ENCODE peak calls at places on chromosome X, in nine cellular contexts. One of them, this sample, is unnamed.

GRCh38 chrX:131649741-131650140 is 105.9 kb downstream of the OR13H1 start:
- DNase-seq in foreskin fibroblast: no peak
- DNase-seq in CD4-positive, alpha-beta T cell: no peak
- DNase-seq in Calu3: no peak
- DNase-seq in GM23338: no peak
- DNase-seq in tibial artery: no peak
- DNase-seq in OCI-LY7: no peak
- DNase-seq in cardiac fibroblast: no peak
- DNase-seq in endothelial cell: no peak
- DNase-seq in this sample: no peak

GRCh38 chrX:355329-356050 is 31.2 kb downstream of the PPP2R3B start:
- DNase-seq in GM23338: no peak
- DNase-seq in foreskin fibroblast: no peak
- DNase-seq in endothelial cell: no peak
- DNase-seq in CD4-positive, alpha-beta T cell: no peak
- DNase-seq in OCI-LY7: no peak
- DNase-seq in cardiac fibroblast: no peak
- DNase-seq in Calu3: no peak
- DNase-seq in tibial artery: peak; percentile 29
- DNase-seq in this sample: no peak

GRCh38 chrX:42530027-42530426 is 247.9 kb downstream of the PPP1R2C start:
- DNase-seq in CD4-positive, alpha-beta T cell: no peak
- DNase-seq in tibial artery: no peak
- DNase-seq in OCI-LY7: no peak
- DNase-seq in Calu3: peak; percentile 5
- DNase-seq in endothelial cell: no peak
- DNase-seq in cardiac fibroblast: peak; percentile 6
- DNase-seq in foreskin fibroblast: peak; percentile 66
- DNase-seq in GM23338: peak; percentile 32
- DNase-seq in this sample: no peak

GRCh38 chrX:19750028-19750786 is 137.2 kb downstream of the SH3KBP1 start:
- DNase-seq in tibial artery: no peak
- DNase-seq in endothelial cell: no peak
- DNase-seq in CD4-positive, alpha-beta T cell: no peak
- DNase-seq in OCI-LY7: no peak
- DNase-seq in foreskin fibroblast: no peak
- DNase-seq in GM23338: no peak
- DNase-seq in Calu3: peak; percentile 31
- DNase-seq in cardiac fibroblast: no peak
- DNase-seq in this sample: no peak

GRCh38 chrX:41621236-41621651 is 67.5 kb upstream of the GPR34 start:
- DNase-seq in endothelial cell: no peak
- DNase-seq in CD4-positive, alpha-beta T cell: no peak
- DNase-seq in foreskin fibroblast: no peak
- DNase-seq in cardiac fibroblast: peak; percentile 48
- DNase-seq in GM23338: peak; percentile 41
- DNase-seq in tibial artery: no peak
- DNase-seq in Calu3: peak; percentile 62
- DNase-seq in OCI-LY7: no peak
- DNase-seq in this sample: peak; percentile 13

GRCh38 chrX:67523002-67523711 is 20.7 kb upstream of the AR start:
- DNase-seq in endothelial cell: no peak
- DNase-seq in CD4-positive, alpha-beta T cell: no peak
- DNase-seq in GM23338: no peak
- DNase-seq in cardiac fibroblast: no peak
- DNase-seq in OCI-LY7: no peak
- DNase-seq in tibial artery: no peak
- DNase-seq in Calu3: no peak
- DNase-seq in foreskin fibroblast: no peak
- DNase-seq in this sample: no peak

GRCh38 chrX:82232679-82233078 is 1030.8 kb downstream of the SH3BGRL start:
- DNase-seq in GM23338: no peak
- DNase-seq in CD4-positive, alpha-beta T cell: no peak
- DNase-seq in cardiac fibroblast: no peak
- DNase-seq in tibial artery: no peak
- DNase-seq in endothelial cell: no peak
- DNase-seq in OCI-LY7: no peak
- DNase-seq in foreskin fibroblast: no peak
- DNase-seq in Calu3: no peak
- DNase-seq in this sample: no peak

GRCh38 chrX:17617794-17618193 is 119.5 kb upstream of the SCML1 start:
- DNase-seq in tibial artery: no peak
- DNase-seq in cardiac fibroblast: no peak
- DNase-seq in GM23338: no peak
- DNase-seq in CD4-positive, alpha-beta T cell: no peak
- DNase-seq in Calu3: no peak
- DNase-seq in foreskin fibroblast: peak; percentile 24
- DNase-seq in endothelial cell: no peak
- DNase-seq in OCI-LY7: no peak
- DNase-seq in this sample: no peak

GRCh38 chrX:13090261-13091110 is 46.1 kb upstream of the FAM9C start:
- DNase-seq in tibial artery: no peak
- DNase-seq in foreskin fibroblast: peak; percentile 45
- DNase-seq in cardiac fibroblast: peak; percentile 50
- DNase-seq in Calu3: no peak
- DNase-seq in GM23338: no peak
- DNase-seq in endothelial cell: no peak
- DNase-seq in OCI-LY7: peak; percentile 23
- DNase-seq in CD4-positive, alpha-beta T cell: no peak
- DNase-seq in this sample: no peak

GRCh38 chrX:40987413-40987812 is 97.8 kb upstream of the USP9X start:
- DNase-seq in foreskin fibroblast: no peak
- DNase-seq in GM23338: peak; percentile 30
- DNase-seq in CD4-positive, alpha-beta T cell: no peak
- DNase-seq in tibial artery: no peak
- DNase-seq in Calu3: no peak
- DNase-seq in endothelial cell: no peak
- DNase-seq in cardiac fibroblast: no peak
- DNase-seq in OCI-LY7: no peak
- DNase-seq in this sample: no peak

GRCh38 chrX:19739683-19740082 is 147.7 kb downstream of the SH3KBP1 start:
- DNase-seq in CD4-positive, alpha-beta T cell: peak; percentile 20
- DNase-seq in cardiac fibroblast: peak; percentile 67
- DNase-seq in OCI-LY7: peak; percentile 58
- DNase-seq in GM23338: peak; percentile 67
- DNase-seq in foreskin fibroblast: peak; percentile 82
- DNase-seq in Calu3: peak; percentile 76
- DNase-seq in tibial artery: peak; percentile 69
- DNase-seq in endothelial cell: peak; percentile 56
- DNase-seq in this sample: peak; percentile 72

GRCh38 chrX:53284684-53285447 is 3.5 kb upstream of the IQSEC2 start:
- DNase-seq in foreskin fibroblast: peak; percentile 69
- DNase-seq in Calu3: peak; percentile 70
- DNase-seq in tibial artery: no peak
- DNase-seq in endothelial cell: peak; percentile 58
- DNase-seq in OCI-LY7: peak; percentile 39
- DNase-seq in CD4-positive, alpha-beta T cell: peak; percentile 23
- DNase-seq in cardiac fibroblast: peak; percentile 44
- DNase-seq in GM23338: peak; percentile 68
- DNase-seq in this sample: no peak

GRCh38 chrX:40085086-40085551 is 12.6 kb downstream of the BCOR start:
- DNase-seq in Calu3: peak; percentile 38
- DNase-seq in tibial artery: no peak
- DNase-seq in cardiac fibroblast: peak; percentile 89
- DNase-seq in GM23338: no peak
- DNase-seq in CD4-positive, alpha-beta T cell: no peak
- DNase-seq in foreskin fibroblast: peak; percentile 80
- DNase-seq in endothelial cell: no peak
- DNase-seq in OCI-LY7: no peak
- DNase-seq in this sample: peak; percentile 79

DNA sequence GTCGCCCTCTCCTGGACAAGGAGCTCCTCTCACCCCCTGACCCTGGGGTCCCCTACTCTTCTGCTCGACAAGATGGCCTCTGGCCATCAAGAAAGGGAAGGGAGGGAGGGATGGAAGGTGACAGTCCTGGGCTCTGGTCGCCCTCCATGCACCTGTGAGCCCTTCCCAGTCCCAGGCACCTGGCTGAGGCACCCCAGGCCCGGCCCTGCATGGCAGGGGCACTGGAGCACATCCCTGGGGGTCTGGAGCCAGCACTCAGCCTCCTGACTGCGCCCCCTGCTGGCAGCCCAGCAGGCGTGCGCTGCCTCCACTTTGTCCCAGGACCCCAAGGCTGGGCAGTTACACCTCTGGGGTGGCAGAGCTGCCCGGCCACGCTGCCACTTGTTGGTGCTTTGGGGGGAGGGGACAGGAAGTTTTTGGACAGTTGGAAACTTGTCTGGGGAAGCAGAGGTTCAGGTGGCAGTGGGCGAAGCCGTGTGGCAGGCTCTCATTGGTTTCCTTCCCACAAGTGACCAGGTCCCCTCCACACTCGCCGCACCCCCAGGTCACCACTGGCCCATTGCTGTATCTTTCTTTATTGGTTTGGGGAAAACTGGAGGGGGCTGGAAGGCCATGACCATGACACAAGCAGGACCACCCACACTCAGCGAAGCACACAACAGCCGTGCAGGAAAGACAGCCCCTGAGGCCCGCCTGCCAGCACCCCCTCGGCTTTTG is 4.3 kb downstream of the PNCK start:
- DNase-seq in Calu3: peak; percentile 31
- DNase-seq in cardiac fibroblast: peak; percentile 23
- DNase-seq in foreskin fibroblast: peak; percentile 25
- DNase-seq in endothelial cell: peak; percentile 60
- DNase-seq in OCI-LY7: peak; percentile 46
- DNase-seq in CD4-positive, alpha-beta T cell: peak; percentile 28
- DNase-seq in GM23338: no peak
- DNase-seq in tibial artery: no peak
- DNase-seq in this sample: no peak
- TF ChIP-seq CTCF in Calu3: peak; percentile 81
- TF ChIP-seq CTCF in cardiac fibroblast: peak; percentile 73
- TF ChIP-seq CTCF in foreskin fibroblast: peak; percentile 63
- TF ChIP-seq CTCF in endothelial cell: peak; percentile 87
- TF ChIP-seq CTCF in OCI-LY7: peak; percentile 81
- TF ChIP-seq CTCF in CD4-positive, alpha-beta T cell: peak; percentile 74
- TF ChIP-seq CTCF in GM23338: peak; percentile 73
- TF ChIP-seq CTCF in tibial artery: peak; percentile 49
- TF ChIP-seq CTCF in this sample: peak; percentile 87

GRCh38 chrX:1914606-1915365 is 299.9 kb downstream of the ASMT start:
- DNase-seq in GM23338: peak; percentile 47
- DNase-seq in tibial artery: peak; percentile 51
- DNase-seq in cardiac fibroblast: no peak
- DNase-seq in CD4-positive, alpha-beta T cell: no peak
- DNase-seq in foreskin fibroblast: no peak
- DNase-seq in endothelial cell: no peak
- DNase-seq in OCI-LY7: no peak
- DNase-seq in Calu3: no peak
- DNase-seq in this sample: no peak
- TF ChIP-seq CTCF in GM23338: no peak
- TF ChIP-seq CTCF in tibial artery: no peak
- TF ChIP-seq CTCF in cardiac fibroblast: no peak
- TF ChIP-seq CTCF in CD4-positive, alpha-beta T cell: no peak
- TF ChIP-seq CTCF in foreskin fibroblast: no peak
- TF ChIP-seq CTCF in endothelial cell: no peak
- TF ChIP-seq CTCF in OCI-LY7: no peak
- TF ChIP-seq CTCF in Calu3: no peak
- TF ChIP-seq CTCF in this sample: no peak

DNA sequence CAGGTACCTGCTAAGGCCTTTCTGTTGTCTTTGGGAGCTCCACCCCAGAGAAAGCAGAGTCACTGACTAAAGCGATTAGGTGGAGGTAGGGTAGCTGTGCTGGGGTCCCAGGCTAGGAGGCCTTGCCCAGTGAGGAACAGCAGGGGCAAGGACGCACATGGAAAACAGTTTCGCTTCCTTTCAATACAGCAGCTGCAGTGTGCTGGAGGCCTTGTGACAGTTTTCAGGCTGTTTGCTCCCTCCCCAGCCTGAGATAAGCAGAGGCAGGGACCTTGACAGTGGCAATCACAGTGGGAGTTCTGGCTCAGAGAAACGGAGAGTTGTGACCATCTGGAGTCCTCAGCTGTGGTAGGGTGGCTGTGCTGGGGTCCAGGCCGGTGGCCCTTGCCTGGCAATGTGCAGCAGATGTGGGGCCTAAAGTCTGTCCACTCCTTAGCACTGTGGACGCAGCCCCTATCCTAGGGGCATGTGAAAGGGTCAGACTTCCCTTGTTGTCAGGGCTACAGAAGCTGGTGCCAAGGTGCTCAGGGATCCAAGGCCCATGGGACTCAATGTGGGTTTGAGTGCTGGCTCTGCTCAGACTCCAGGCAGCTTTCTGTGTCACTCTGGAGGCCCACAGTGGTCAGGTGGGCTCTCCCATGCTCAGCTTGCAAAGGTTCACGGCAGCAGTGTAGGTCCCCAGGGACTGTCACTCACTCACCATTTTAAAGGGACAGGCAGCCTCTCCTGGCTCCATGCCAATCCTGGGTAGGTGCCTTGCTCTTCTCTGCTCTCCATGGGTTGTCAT is 534.9 kb upstream of the FMR1 start:
- DNase-seq in cardiac fibroblast: no peak
- DNase-seq in endothelial cell: no peak
- DNase-seq in OCI-LY7: peak; percentile 0
- DNase-seq in GM23338: no peak
- DNase-seq in Calu3: no peak
- DNase-seq in CD4-positive, alpha-beta T cell: no peak
- DNase-seq in foreskin fibroblast: no peak
- DNase-seq in tibial artery: no peak
- DNase-seq in this sample: no peak
- TF ChIP-seq CTCF in cardiac fibroblast: no peak
- TF ChIP-seq CTCF in endothelial cell: no peak
- TF ChIP-seq CTCF in OCI-LY7: no peak
- TF ChIP-seq CTCF in GM23338: no peak
- TF ChIP-seq CTCF in Calu3: no peak
- TF ChIP-seq CTCF in CD4-positive, alpha-beta T cell: no peak
- TF ChIP-seq CTCF in foreskin fibroblast: no peak
- TF ChIP-seq CTCF in tibial artery: no peak
- TF ChIP-seq CTCF in this sample: no peak

GRCh38 chrX:110146521-110146920 is 143.6 kb downstream of the TMEM164 start:
- DNase-seq in OCI-LY7: peak; percentile 38
- DNase-seq in CD4-positive, alpha-beta T cell: no peak
- DNase-seq in GM23338: peak; percentile 65
- DNase-seq in endothelial cell: peak; percentile 20
- DNase-seq in foreskin fibroblast: peak; percentile 76
- DNase-seq in cardiac fibroblast: peak; percentile 71
- DNase-seq in tibial artery: no peak
- DNase-seq in Calu3: peak; percentile 28
- DNase-seq in this sample: no peak

GRCh38 chrX:110143454-110144210 is 140.7 kb downstream of the TMEM164 start:
- DNase-seq in Calu3: no peak
- DNase-seq in GM23338: no peak
- DNase-seq in cardiac fibroblast: peak; percentile 18
- DNase-seq in tibial artery: peak; percentile 68
- DNase-seq in endothelial cell: no peak
- DNase-seq in CD4-positive, alpha-beta T cell: no peak
- DNase-seq in foreskin fibroblast: no peak
- DNase-seq in OCI-LY7: no peak
- DNase-seq in this sample: no peak

GRCh38 chrX:110145305-110145704 is 142.4 kb downstream of the TMEM164 start:
- DNase-seq in GM23338: no peak
- DNase-seq in CD4-positive, alpha-beta T cell: no peak
- DNase-seq in endothelial cell: no peak
- DNase-seq in foreskin fibroblast: no peak
- DNase-seq in OCI-LY7: no peak
- DNase-seq in Calu3: no peak
- DNase-seq in tibial artery: no peak
- DNase-seq in cardiac fibroblast: no peak
- DNase-seq in this sample: no peak

GRCh38 chrX:110142096-110142495 is 139.2 kb downstream of the TMEM164 start:
- DNase-seq in GM23338: no peak
- DNase-seq in foreskin fibroblast: no peak
- DNase-seq in endothelial cell: no peak
- DNase-seq in CD4-positive, alpha-beta T cell: no peak
- DNase-seq in tibial artery: no peak
- DNase-seq in cardiac fibroblast: peak; percentile 26
- DNase-seq in Calu3: no peak
- DNase-seq in OCI-LY7: no peak
- DNase-seq in this sample: no peak

GRCh38 chrX:110145854-110146253 is 142.9 kb downstream of the TMEM164 start:
- DNase-seq in cardiac fibroblast: peak; percentile 47
- DNase-seq in tibial artery: no peak
- DNase-seq in GM23338: peak; percentile 35
- DNase-seq in foreskin fibroblast: peak; percentile 59
- DNase-seq in endothelial cell: peak; percentile 7
- DNase-seq in OCI-LY7: peak; percentile 29
- DNase-seq in CD4-positive, alpha-beta T cell: no peak
- DNase-seq in Calu3: peak; percentile 29
- DNase-seq in this sample: no peak
- TF ChIP-seq CTCF in cardiac fibroblast: peak; percentile 51
- TF ChIP-seq CTCF in tibial artery: peak; percentile 22
- TF ChIP-seq CTCF in GM23338: peak; percentile 44
- TF ChIP-seq CTCF in foreskin fibroblast: peak; percentile 33
- TF ChIP-seq CTCF in endothelial cell: peak; percentile 49
- TF ChIP-seq CTCF in OCI-LY7: peak; percentile 68
- TF ChIP-seq CTCF in CD4-positive, alpha-beta T cell: peak; percentile 18
- TF ChIP-seq CTCF in Calu3: peak; percentile 27
- TF ChIP-seq CTCF in this sample: peak; percentile 70